ENCODE peak calls at places on chromosomes 3 and 15, in eight cellular contexts. One of them, this sample, is unnamed.

GRCh38 chr3:150577854-150578253 is 25.3 kb upstream of the SELENOT start:
- DNase-seq in iris pigment epithelial cell: peak
- DNase-seq in choroid plexus epithelial cell: peak
- DNase-seq in GM04504: no peak
- DNase-seq in NCI-H460: no peak
- DNase-seq in RWPE1: no peak
- DNase-seq in occipital lobe: no peak
- DNase-seq in upper lobe of left lung: no peak
- DNase-seq in this sample: peak

GRCh38 chr3:134873789-134874188 is 78.7 kb downstream of the EPHB1 start:
- DNase-seq in iris pigment epithelial cell: no peak
- DNase-seq in upper lobe of left lung: no peak
- DNase-seq in RWPE1: no peak
- DNase-seq in choroid plexus epithelial cell: no peak
- DNase-seq in GM04504: no peak
- DNase-seq in occipital lobe: no peak
- DNase-seq in NCI-H460: no peak
- DNase-seq in this sample: no peak

GRCh38 chr3:66884659-66885058 is 113.4 kb upstream of the KBTBD8 start:
- DNase-seq in choroid plexus epithelial cell: peak
- DNase-seq in RWPE1: no peak
- DNase-seq in upper lobe of left lung: no peak
- DNase-seq in occipital lobe: no peak
- DNase-seq in iris pigment epithelial cell: no peak
- DNase-seq in NCI-H460: no peak
- DNase-seq in GM04504: no peak
- DNase-seq in this sample: no peak

GRCh38 chr3:101735833-101736232 is 11.4 kb downstream of the CEP97 start:
- DNase-seq in iris pigment epithelial cell: no peak
- DNase-seq in RWPE1: no peak
- DNase-seq in NCI-H460: no peak
- DNase-seq in choroid plexus epithelial cell: no peak
- DNase-seq in GM04504: no peak
- DNase-seq in occipital lobe: no peak
- DNase-seq in upper lobe of left lung: no peak
- DNase-seq in this sample: no peak

GRCh38 chr15:29268706-29269484 is 727 bp downstream of the NSMCE3 start:
- DNase-seq in occipital lobe: no peak
- DNase-seq in choroid plexus epithelial cell: peak
- DNase-seq in upper lobe of left lung: no peak
- DNase-seq in NCI-H460: peak
- DNase-seq in GM04504: no peak
- DNase-seq in iris pigment epithelial cell: peak
- DNase-seq in RWPE1: no peak
- DNase-seq in this sample: peak

GRCh38 chr3:188380252-188380651 is 226.3 kb downstream of the LPP start:
- DNase-seq in choroid plexus epithelial cell: no peak
- DNase-seq in upper lobe of left lung: no peak
- DNase-seq in RWPE1: no peak
- DNase-seq in iris pigment epithelial cell: no peak
- DNase-seq in NCI-H460: no peak
- DNase-seq in GM04504: no peak
- DNase-seq in occipital lobe: no peak
- DNase-seq in this sample: no peak

GRCh38 chr3:46091971-46092703 is 64.9 kb upstream of the XCR1 start:
- DNase-seq in choroid plexus epithelial cell: no peak
- DNase-seq in RWPE1: no peak
- DNase-seq in GM04504: no peak
- DNase-seq in occipital lobe: no peak
- DNase-seq in upper lobe of left lung: no peak
- DNase-seq in NCI-H460: no peak
- DNase-seq in iris pigment epithelial cell: no peak
- DNase-seq in this sample: no peak

GRCh38 chr3:177262396-177262795 is 65.1 kb upstream of the TBL1XR1 start:
- DNase-seq in iris pigment epithelial cell: no peak
- DNase-seq in occipital lobe: no peak
- DNase-seq in GM04504: no peak
- DNase-seq in choroid plexus epithelial cell: peak
- DNase-seq in RWPE1: no peak
- DNase-seq in NCI-H460: no peak
- DNase-seq in upper lobe of left lung: no peak
- DNase-seq in this sample: no peak

GRCh38 chr3:14418670-14419250 is 16.4 kb downstream of the SLC6A6 start:
- DNase-seq in RWPE1: no peak
- DNase-seq in iris pigment epithelial cell: no peak
- DNase-seq in occipital lobe: no peak
- DNase-seq in GM04504: no peak
- DNase-seq in upper lobe of left lung: no peak
- DNase-seq in choroid plexus epithelial cell: no peak
- DNase-seq in NCI-H460: no peak
- DNase-seq in this sample: no peak

GRCh38 chr3:175179055-175179454 is 319.9 kb downstream of the NAALADL2 start:
- DNase-seq in NCI-H460: peak
- DNase-seq in choroid plexus epithelial cell: no peak
- DNase-seq in iris pigment epithelial cell: peak
- DNase-seq in occipital lobe: no peak
- DNase-seq in upper lobe of left lung: no peak
- DNase-seq in RWPE1: no peak
- DNase-seq in GM04504: no peak
- DNase-seq in this sample: peak

GRCh38 chr3:193134895-193135294 is 106.1 kb upstream of the PLAAT1 start:
- DNase-seq in upper lobe of left lung: no peak
- DNase-seq in occipital lobe: no peak
- DNase-seq in choroid plexus epithelial cell: no peak
- DNase-seq in iris pigment epithelial cell: peak
- DNase-seq in RWPE1: peak
- DNase-seq in GM04504: peak
- DNase-seq in NCI-H460: peak
- DNase-seq in this sample: peak

GRCh38 chr3:98699132-98699531 is 64.0 kb upstream of the ST3GAL6 start:
- DNase-seq in NCI-H460: no peak
- DNase-seq in upper lobe of left lung: no peak
- DNase-seq in occipital lobe: no peak
- DNase-seq in iris pigment epithelial cell: peak
- DNase-seq in choroid plexus epithelial cell: no peak
- DNase-seq in GM04504: no peak
- DNase-seq in RWPE1: no peak
- DNase-seq in this sample: peak

GRCh38 chr15:70056091-70056680 is 41.5 kb downstream of the TLE3 start:
- DNase-seq in NCI-H460: no peak
- DNase-seq in iris pigment epithelial cell: no peak
- DNase-seq in choroid plexus epithelial cell: no peak
- DNase-seq in RWPE1: no peak
- DNase-seq in occipital lobe: no peak
- DNase-seq in upper lobe of left lung: no peak
- DNase-seq in GM04504: no peak
- DNase-seq in this sample: no peak

GRCh38 chr3:179148446-179149238 is 485 bp downstream of the PIK3CA start:
- DNase-seq in upper lobe of left lung: peak
- DNase-seq in choroid plexus epithelial cell: peak
- DNase-seq in occipital lobe: peak
- DNase-seq in iris pigment epithelial cell: peak
- DNase-seq in GM04504: peak
- DNase-seq in NCI-H460: no peak
- DNase-seq in RWPE1: peak
- DNase-seq in this sample: peak

GRCh38 chr3:186476541-186476940 is 67.6 kb downstream of the CRYGS start:
- DNase-seq in NCI-H460: no peak
- DNase-seq in occipital lobe: no peak
- DNase-seq in iris pigment epithelial cell: no peak
- DNase-seq in choroid plexus epithelial cell: no peak
- DNase-seq in GM04504: no peak
- DNase-seq in RWPE1: no peak
- DNase-seq in upper lobe of left lung: no peak
- DNase-seq in this sample: no peak

GRCh38 chr3:17494117-17494809 is 248.2 kb downstream of the TBC1D5 start:
- DNase-seq in GM04504: no peak
- DNase-seq in upper lobe of left lung: no peak
- DNase-seq in choroid plexus epithelial cell: no peak
- DNase-seq in NCI-H460: no peak
- DNase-seq in occipital lobe: no peak
- DNase-seq in iris pigment epithelial cell: no peak
- DNase-seq in RWPE1: no peak
- DNase-seq in this sample: no peak

GRCh38 chr15:37880009-37880834 is 54.2 kb upstream of the TMCO5A start:
- DNase-seq in NCI-H460: peak
- DNase-seq in RWPE1: peak
- DNase-seq in GM04504: peak
- DNase-seq in occipital lobe: no peak
- DNase-seq in iris pigment epithelial cell: peak
- DNase-seq in upper lobe of left lung: no peak
- DNase-seq in choroid plexus epithelial cell: peak
- DNase-seq in this sample: peak

GRCh38 chr3:45915080-45915479 is 28.2 kb upstream of the CXCR6 start:
- DNase-seq in upper lobe of left lung: no peak
- DNase-seq in RWPE1: no peak
- DNase-seq in GM04504: no peak
- DNase-seq in iris pigment epithelial cell: no peak
- DNase-seq in NCI-H460: no peak
- DNase-seq in occipital lobe: no peak
- DNase-seq in choroid plexus epithelial cell: no peak
- DNase-seq in this sample: no peak

GRCh38 chr15:74780983-74781672 is 752 bp upstream of the CSK start:
- DNase-seq in choroid plexus epithelial cell: peak
- DNase-seq in NCI-H460: no peak
- DNase-seq in upper lobe of left lung: no peak
- DNase-seq in iris pigment epithelial cell: peak
- DNase-seq in RWPE1: no peak
- DNase-seq in occipital lobe: no peak
- DNase-seq in GM04504: no peak
- DNase-seq in this sample: no peak

GRCh38 chr15:70309035-70309434 is 211.3 kb upstream of the TLE3 start:
- DNase-seq in choroid plexus epithelial cell: no peak
- DNase-seq in NCI-H460: no peak
- DNase-seq in upper lobe of left lung: no peak
- DNase-seq in GM04504: no peak
- DNase-seq in iris pigment epithelial cell: no peak
- DNase-seq in RWPE1: no peak
- DNase-seq in occipital lobe: no peak
- DNase-seq in this sample: no peak

GRCh38 chr3:80308637-80309036 is 540.8 kb upstream of the ROBO1 start:
- DNase-seq in GM04504: no peak
- DNase-seq in RWPE1: no peak
- DNase-seq in upper lobe of left lung: no peak
- DNase-seq in iris pigment epithelial cell: no peak
- DNase-seq in NCI-H460: no peak
- DNase-seq in choroid plexus epithelial cell: no peak
- DNase-seq in occipital lobe: no peak
- DNase-seq in this sample: no peak

GRCh38 chr3:102905826-102906225 is 471.0 kb downstream of the ZPLD1 start:
- DNase-seq in GM04504: no peak
- DNase-seq in choroid plexus epithelial cell: no peak
- DNase-seq in RWPE1: no peak
- DNase-seq in occipital lobe: no peak
- DNase-seq in NCI-H460: no peak
- DNase-seq in upper lobe of left lung: no peak
- DNase-seq in iris pigment epithelial cell: no peak
- DNase-seq in this sample: no peak

GRCh38 chr3:141699907-141700306 is 38.2 kb upstream of the RNF7 start:
- DNase-seq in iris pigment epithelial cell: peak
- DNase-seq in upper lobe of left lung: no peak
- DNase-seq in RWPE1: no peak
- DNase-seq in GM04504: no peak
- DNase-seq in choroid plexus epithelial cell: peak
- DNase-seq in NCI-H460: no peak
- DNase-seq in occipital lobe: no peak
- DNase-seq in this sample: no peak

GRCh38 chr3:69422751-69423150 is 36.9 kb upstream of the FRMD4B start:
- DNase-seq in iris pigment epithelial cell: peak
- DNase-seq in choroid plexus epithelial cell: peak
- DNase-seq in RWPE1: peak
- DNase-seq in NCI-H460: no peak
- DNase-seq in upper lobe of left lung: no peak
- DNase-seq in occipital lobe: no peak
- DNase-seq in GM04504: no peak
- DNase-seq in this sample: no peak

GRCh38 chr3:24773798-24774197 is 279.1 kb upstream of the THRB start:
- DNase-seq in RWPE1: peak
- DNase-seq in iris pigment epithelial cell: peak
- DNase-seq in NCI-H460: peak
- DNase-seq in occipital lobe: peak
- DNase-seq in choroid plexus epithelial cell: peak
- DNase-seq in GM04504: peak
- DNase-seq in upper lobe of left lung: no peak
- DNase-seq in this sample: peak

GRCh38 chr3:183515968-183516851 is 39.3 kb downstream of the KLHL6 start:
- DNase-seq in NCI-H460: no peak
- DNase-seq in occipital lobe: no peak
- DNase-seq in choroid plexus epithelial cell: no peak
- DNase-seq in upper lobe of left lung: no peak
- DNase-seq in GM04504: no peak
- DNase-seq in RWPE1: no peak
- DNase-seq in iris pigment epithelial cell: no peak
- DNase-seq in this sample: no peak

GRCh38 chr3:71226565-71227281 is 356.8 kb downstream of the FOXP1 start:
- DNase-seq in GM04504: no peak
- DNase-seq in NCI-H460: no peak
- DNase-seq in RWPE1: no peak
- DNase-seq in upper lobe of left lung: no peak
- DNase-seq in iris pigment epithelial cell: peak
- DNase-seq in occipital lobe: no peak
- DNase-seq in choroid plexus epithelial cell: no peak
- DNase-seq in this sample: peak

GRCh38 chr3:178386401-178386800 is 149.8 kb upstream of the KCNMB2 start:
- DNase-seq in RWPE1: no peak
- DNase-seq in occipital lobe: no peak
- DNase-seq in iris pigment epithelial cell: no peak
- DNase-seq in NCI-H460: no peak
- DNase-seq in GM04504: no peak
- DNase-seq in choroid plexus epithelial cell: no peak
- DNase-seq in upper lobe of left lung: no peak
- DNase-seq in this sample: no peak

GRCh38 chr15:96123630-96124187 is 206.8 kb upstream of the NR2F2 start:
- DNase-seq in iris pigment epithelial cell: no peak
- DNase-seq in upper lobe of left lung: no peak
- DNase-seq in choroid plexus epithelial cell: no peak
- DNase-seq in NCI-H460: no peak
- DNase-seq in GM04504: no peak
- DNase-seq in occipital lobe: no peak
- DNase-seq in RWPE1: no peak
- DNase-seq in this sample: no peak

GRCh38 chr3:48039487-48040190 is 23.4 kb upstream of the MAP4 start:
- DNase-seq in GM04504: peak
- DNase-seq in upper lobe of left lung: no peak
- DNase-seq in choroid plexus epithelial cell: peak
- DNase-seq in occipital lobe: no peak
- DNase-seq in iris pigment epithelial cell: peak
- DNase-seq in NCI-H460: peak
- DNase-seq in RWPE1: no peak
- DNase-seq in this sample: peak

GRCh38 chr3:37607604-37608003 is 254.1 kb upstream of the CTDSPL start:
- DNase-seq in choroid plexus epithelial cell: no peak
- DNase-seq in upper lobe of left lung: no peak
- DNase-seq in GM04504: no peak
- DNase-seq in occipital lobe: no peak
- DNase-seq in RWPE1: no peak
- DNase-seq in iris pigment epithelial cell: no peak
- DNase-seq in NCI-H460: no peak
- DNase-seq in this sample: no peak

GRCh38 chr3:155070932-155071387 is 9.2 kb upstream of the MME start:
- DNase-seq in choroid plexus epithelial cell: peak
- DNase-seq in upper lobe of left lung: no peak
- DNase-seq in iris pigment epithelial cell: peak
- DNase-seq in GM04504: peak
- DNase-seq in NCI-H460: no peak
- DNase-seq in RWPE1: peak
- DNase-seq in occipital lobe: no peak
- DNase-seq in this sample: peak

GRCh38 chr3:105423392-105423791 is 56.7 kb downstream of the ALCAM start:
- DNase-seq in RWPE1: no peak
- DNase-seq in NCI-H460: no peak
- DNase-seq in iris pigment epithelial cell: no peak
- DNase-seq in upper lobe of left lung: no peak
- DNase-seq in GM04504: no peak
- DNase-seq in choroid plexus epithelial cell: no peak
- DNase-seq in occipital lobe: no peak
- DNase-seq in this sample: no peak

GRCh38 chr3:58242340-58242739 is 4.7 kb downstream of the ABHD6 start:
- DNase-seq in NCI-H460: no peak
- DNase-seq in upper lobe of left lung: no peak
- DNase-seq in GM04504: no peak
- DNase-seq in occipital lobe: no peak
- DNase-seq in iris pigment epithelial cell: no peak
- DNase-seq in RWPE1: no peak
- DNase-seq in choroid plexus epithelial cell: no peak
- DNase-seq in this sample: peak

This sample was measured in M059J.